ENCODE peak calls at places on chromosomes 2 and 18, in four cellular contexts. Y is hepatocyte, M is pancreas, V is H9. H is an unnamed sample.

GRCh38 chr2:78077637-78078036 is 555.5 kb upstream of the LRRTM4 start:
- DNase-seq in Y (no peak), M (no peak), V (no peak), H (no peak)

GRCh38 chr2:6011871-6012380 is 319.7 kb downstream of the SOX11 start:
- DNase-seq in Y (peak; percentile 11), M (no peak), V (no peak), H (no peak)

GRCh38 chr2:234640657-234641056 is 143.8 kb upstream of the ARL4C start:
- DNase-seq in Y (no peak), M (no peak), V (no peak), H (no peak)

GRCh38 chr2:208638059-208638458 is 231.5 kb downstream of the PTH2R start:
- DNase-seq in Y (peak; percentile 58), M (no peak), V (no peak), H (no peak)

GRCh38 chr18:74742573-74742972 is 144.9 kb downstream of the ZNF407 start:
- DNase-seq in Y (no peak), M (no peak), V (no peak), H (no peak)

GRCh38 chr2:240968731-240969624 is 29.4 kb upstream of the SNED1 start:
- DNase-seq in Y (no peak), M (no peak), V (peak; percentile 52), H (no peak)

GRCh38 chr2:144324446-144325045 is 195.4 kb downstream of the ZEB2 start:
- DNase-seq in Y (no peak), M (no peak), V (no peak), H (no peak)

GRCh38 chr2:229922449-229923386 is at the start of gene FBXO36:
- DNase-seq in Y (peak; percentile 93), M (peak; percentile 49), V (peak; percentile 86), H (peak; percentile 92)

GRCh38 chr2:173432049-173432754 is 77.5 kb downstream of the CDCA7 start:
- DNase-seq in Y (no peak), M (no peak), V (no peak), H (no peak)

GRCh38 chr2:32825291-32825712 is 121.5 kb upstream of the LTBP1 start:
- DNase-seq in Y (peak; percentile 46), M (no peak), V (no peak), H (no peak)

GRCh38 chr18:37299471-37300304 is 265.9 kb downstream of the CELF4 start:
- DNase-seq in Y (peak; percentile 98), M (peak; percentile 93), V (no peak), H (peak; percentile 76)

GRCh38 chr18:49569701-49570100 is 7.8 kb downstream of the LIPG start:
- DNase-seq in Y (no peak), M (no peak), V (no peak), H (no peak)

GRCh38 chr2:234670052-234670451 is 173.2 kb upstream of the ARL4C start:
- DNase-seq in Y (no peak), M (no peak), V (no peak), H (no peak)

GRCh38 chr2:59726226-59726800 is 827.1 kb downstream of the BCL11A start:
- DNase-seq in Y (no peak), M (no peak), V (no peak), H (no peak)

GRCh38 chr18:50128506-50129271 is 66.3 kb downstream of the MYO5B start:
- DNase-seq in Y (peak; percentile 69), M (peak; percentile 4), V (peak; percentile 50), H (no peak)

GRCh38 chr2:39583781-39584180 is 81.9 kb upstream of the TMEM178A start:
- DNase-seq in Y (no peak), M (no peak), V (no peak), H (no peak)

GRCh38 chr2:77161009-77161408 is 361.2 kb downstream of the LRRTM4 start:
- DNase-seq in Y (no peak), M (no peak), V (no peak), H (no peak)

GRCh38 chr18:33459612-33460011 is 19.1 kb upstream of the CCDC178 start:
- DNase-seq in Y (no peak), M (no peak), V (no peak), H (no peak)

GRCh38 chr18:40380657-40381441 is 1574.2 kb upstream of the PIK3C3 start:
- DNase-seq in Y (no peak), M (no peak), V (no peak), H (no peak)

GRCh38 chr2:202373490-202373889 is 2.6 kb upstream of the BMPR2 start:
- DNase-seq in Y (peak; percentile 36), M (no peak), V (no peak), H (no peak)

GRCh38 chr2:199659207-199659606 is 191.8 kb downstream of the FTCDNL1 start:
- DNase-seq in Y (peak; percentile 61), M (no peak), V (peak; percentile 83), H (peak; percentile 88)

GRCh38 chr2:6353669-6354068 is 512.0 kb downstream of the CMPK2 start:
- DNase-seq in Y (no peak), M (no peak), V (no peak), H (no peak)

GRCh38 chr18:49359732-49360444 is 100.6 kb downstream of the DYM start:
- DNase-seq in Y (no peak), M (no peak), V (no peak), H (no peak)

GRCh38 chr2:102788216-102788879 is 26.5 kb downstream of the TMEM182 start:
- DNase-seq in Y (no peak), M (no peak), V (no peak), H (no peak)

GRCh38 chr2:231546014-231546413 is 15.8 kb upstream of the NMUR1 start:
- DNase-seq in Y (no peak), M (no peak), V (no peak), H (no peak)

GRCh38 chr2:8728305-8729015 is 46.6 kb downstream of the ID2 start:
- DNase-seq in Y (no peak), M (no peak), V (no peak), H (no peak)

GRCh38 chr2:8729939-8730338 is 48.1 kb downstream of the ID2 start:
- DNase-seq in Y (peak; percentile 36), M (no peak), V (no peak), H (no peak)

GRCh38 chr2:8737571-8738175 is 55.8 kb downstream of the ID2 start:
- DNase-seq in Y (no peak), M (no peak), V (no peak), H (no peak)

GRCh38 chr2:8732601-8733000 is 50.7 kb downstream of the ID2 start:
- DNase-seq in Y (no peak), M (no peak), V (no peak), H (no peak)
- H3K27ac ChIP-seq in Y (no peak overlapping the region), M (no peak overlapping the region), V (no peak overlapping the region), H (no peak overlapping the region)

GRCh38 chr18:26301681-26302080 is 75.4 kb downstream of the TAF4B start:
- DNase-seq in Y (peak; percentile 5), M (no peak), V (no peak), H (no peak)

GRCh38 chr18:26293982-26294381 is 67.7 kb downstream of the TAF4B start:
- DNase-seq in Y (no peak), M (no peak), V (no peak), H (no peak)

GRCh38 chr18:26298107-26298506 is 71.9 kb downstream of the TAF4B start:
- DNase-seq in Y (no peak), M (no peak), V (no peak), H (no peak)
- H3K27ac ChIP-seq in Y (no peak overlapping the region), M (no peak overlapping the region), V (no peak overlapping the region), H (no peak overlapping the region)

DNA sequence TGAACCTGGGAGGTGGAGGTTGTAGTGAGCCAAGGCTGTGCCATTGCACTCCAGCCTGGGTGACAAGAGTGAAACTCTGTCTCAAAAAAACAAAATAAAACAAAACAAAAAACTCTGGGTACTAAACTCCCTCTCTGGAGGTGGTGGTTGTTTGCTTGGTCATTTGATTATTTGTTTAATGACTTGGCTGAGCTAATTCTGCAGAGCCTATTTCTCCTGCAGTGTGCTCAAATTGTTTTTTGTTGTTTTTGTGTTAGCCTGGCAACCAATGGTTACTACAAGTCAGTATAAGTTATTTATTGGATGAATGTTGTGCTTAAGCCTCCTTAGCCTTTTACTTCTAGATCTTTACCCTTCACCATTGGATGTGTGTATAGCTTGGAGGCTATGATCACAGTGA is 387.5 kb downstream of the ADCYAP1 start:
- DNase-seq in Y (no peak), M (no peak), V (no peak), H (no peak)
- H3K27ac ChIP-seq in Y (no peak overlapping the region), M (no peak overlapping the region), V (no peak overlapping the region), H (no peak overlapping the region)

DNA sequence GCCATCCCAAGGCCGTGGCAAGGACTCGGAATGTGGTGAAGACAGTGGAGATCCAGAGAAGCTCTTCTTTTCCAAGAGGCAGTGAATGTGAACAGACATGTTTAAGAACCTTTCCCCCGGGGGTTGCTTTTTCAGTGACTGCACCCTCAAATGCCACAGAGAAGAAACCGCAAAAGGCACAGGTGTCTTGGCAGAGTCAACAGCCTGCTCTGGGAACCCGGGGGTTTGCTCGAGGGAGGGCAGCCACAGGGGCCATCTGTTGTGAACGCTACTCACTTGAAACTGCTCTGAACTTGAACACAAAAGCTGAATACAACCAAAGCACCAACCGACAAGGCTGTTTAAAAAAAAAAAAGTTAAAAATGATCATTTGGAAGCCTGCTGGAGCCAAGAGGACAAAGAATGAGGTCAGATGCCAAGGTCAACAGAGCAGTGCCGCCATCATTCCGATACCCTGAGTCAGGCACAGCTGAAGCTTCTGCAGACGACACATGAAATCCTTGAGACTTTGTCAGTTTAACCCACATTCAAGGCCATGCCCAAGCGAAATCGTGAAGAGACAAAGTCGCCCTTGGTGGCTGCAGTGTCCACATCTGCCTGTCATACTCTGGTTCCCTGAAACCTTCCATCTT is 47.4 kb downstream of the PSMG2 start:
- DNase-seq in Y (no peak), M (no peak), V (no peak), H (no peak)
- H3K27ac ChIP-seq in Y (no peak overlapping the region), M (no peak overlapping the region), V (no peak overlapping the region), H (no peak overlapping the region)